ENCODE peak calls at places on chromosomes 11 and 22, in ten cellular contexts. I is tibial nerve; M is HCT116; P is activated CD8-positive, alpha-beta T cell treated with anti-CD3 and anti-CD28 coated beads for 36 hours; D is HFF-Myc; C is DND-41; H is psoas muscle; A is mesothelial cell of epicardium; Y is activated B cell treated with CpG ODN at 0.5 μM for 24 hours; U is endodermal cell. W is an unnamed sample.

GRCh38 chr11:13038366-13038765 is 29.2 kb downstream of the RASSF10 start:
- DNase-seq in I (no peak), M (no peak), P (no peak), D (no peak), C (no peak), H (no peak), A (no peak), Y (no peak), U (no peak), W (no peak)

GRCh38 chr11:115330693-115331482 is 173.3 kb downstream of the CADM1 start:
- DNase-seq in I (no peak), M (no peak), P (no peak), D (no peak), C (no peak), H (no peak), A (no peak), Y (no peak), U (no peak), W (no peak)

GRCh38 chr22:26888887-26889286 is 231.5 kb downstream of the MIAT start:
- DNase-seq in I (no peak), M (no peak), P (no peak), D (no peak), C (no peak), H (no peak), A (no peak), Y (no peak), U (no peak), W (no peak)

GRCh38 chr11:44729065-44729464 is 2.3 kb downstream of the TSPAN18 start:
- DNase-seq in I (no peak), M (no peak), P (no peak), D (no peak), C (no peak), H (no peak), A (no peak), Y (no peak), U (peak), W (no peak)

GRCh38 chr11:33957304-33957917 is 65.5 kb upstream of the LMO2 start:
- DNase-seq in I (no peak), M (no peak), P (no peak), D (no peak), C (no peak), H (no peak), A (no peak), Y (no peak), U (no peak), W (no peak)

GRCh38 chr11:70733327-70734325 is 335.3 kb downstream of the CTTN start:
- DNase-seq in I (no peak), M (no peak), P (no peak), D (no peak), C (no peak), H (peak), A (no peak), Y (no peak), U (no peak), W (no peak)

GRCh38 chr11:8067929-8068575 is 13.0 kb upstream of the TUB start:
- DNase-seq in I (no peak), M (no peak), P (no peak), D (no peak), C (no peak), H (no peak), A (no peak), Y (no peak), U (peak), W (no peak)

GRCh38 chr11:34395916-34396555 is 38.2 kb upstream of the ABTB2 start:
- DNase-seq in I (no peak), M (no peak), P (no peak), D (peak), C (no peak), H (no peak), A (no peak), Y (no peak), U (no peak), W (no peak)

DNA sequence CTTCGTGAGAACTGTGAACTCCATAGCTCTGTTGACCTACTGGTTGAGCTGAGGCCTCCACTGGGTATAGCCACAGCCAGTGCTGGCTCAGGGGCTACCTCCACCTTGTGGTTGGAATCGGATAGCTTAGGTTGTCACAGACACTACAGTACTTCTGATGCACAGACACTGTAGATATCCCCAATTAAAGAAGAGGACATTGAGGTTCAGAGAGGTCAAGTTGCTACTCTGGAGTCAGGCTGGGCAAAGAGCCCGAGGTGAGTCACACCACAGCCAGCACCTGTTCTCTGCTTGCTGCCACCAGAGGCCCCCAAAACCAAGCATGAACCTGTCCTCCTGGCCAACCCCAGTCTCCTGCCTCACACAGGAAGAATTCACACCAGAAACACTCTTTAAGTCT is 5.4 kb downstream of the UFD1 start:
- DNase-seq in I (no peak), M (no peak), P (no peak), D (no peak), C (no peak), H (peak), A (no peak), Y (no peak), U (no peak), W (no peak)
- TF ChIP-seq CTCF in I (no peak), M (no peak), P (no peak), D (no peak), C (no peak), H (peak), A (no peak), Y (no peak), U (peak), W (peak)

GRCh38 chr22:46366801-46367706 is 31.5 kb downstream of the TRMU start:
- DNase-seq in I (no peak), M (no peak), P (peak), D (no peak), C (peak), H (peak), A (no peak), Y (no peak), U (no peak), W (no peak)
- TF ChIP-seq CTCF in I (no peak), M (no peak), P (no peak), D (no peak), C (no peak), H (no peak), A (no peak), Y (no peak), U (no peak), W (no peak)

GRCh38 chr11:131916633-131917032 is 546.2 kb downstream of the NTM start:
- DNase-seq in I (no peak), M (no peak), P (no peak), D (peak), C (no peak), H (no peak), A (no peak), Y (no peak), U (no peak), W (no peak)

GRCh38 chr11:131912127-131912526 is 541.7 kb downstream of the NTM start:
- DNase-seq in I (no peak), M (no peak), P (no peak), D (no peak), C (no peak), H (no peak), A (no peak), Y (no peak), U (no peak), W (no peak)

GRCh38 chr11:131914299-131914902 is 544.0 kb downstream of the NTM start:
- DNase-seq in I (no peak), M (no peak), P (no peak), D (no peak), C (no peak), H (no peak), A (no peak), Y (no peak), U (no peak), W (no peak)

GRCh38 chr11:131910491-131911387 is 540.3 kb downstream of the NTM start:
- DNase-seq in I (no peak), M (no peak), P (no peak), D (no peak), C (no peak), H (no peak), A (no peak), Y (no peak), U (peak), W (peak)

DNA sequence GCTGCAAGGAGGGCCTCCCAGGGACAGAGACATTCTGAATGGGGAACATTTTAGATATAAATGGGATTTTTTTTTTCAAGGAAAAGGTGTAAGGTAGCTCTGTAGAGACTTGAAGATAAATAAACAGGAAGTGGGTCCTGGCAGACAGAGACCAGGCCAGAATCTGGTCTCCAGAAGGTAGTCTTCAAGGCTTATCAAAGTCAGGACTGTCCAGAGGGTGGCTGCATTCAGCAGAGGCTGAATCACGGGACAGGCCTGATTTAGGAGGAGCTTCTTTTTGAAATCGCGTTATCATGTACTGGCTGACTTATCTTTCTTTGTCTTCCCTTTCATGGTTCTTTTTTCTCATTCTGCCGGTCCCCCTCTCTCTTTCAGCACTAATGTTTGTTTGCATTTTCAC is 542.9 kb downstream of the NTM start:
- DNase-seq in I (no peak), M (no peak), P (no peak), D (no peak), C (no peak), H (no peak), A (no peak), Y (no peak), U (no peak), W (no peak)
- TF ChIP-seq CTCF in I (no peak), M (no peak), P (no peak), D (no peak), C (no peak), H (no peak), A (no peak), Y (no peak), U (no peak), W (no peak)

GRCh38 chr11:64713031-64713780 is 9.8 kb downstream of the NRXN2 start:
- DNase-seq in I (no peak), M (no peak), P (no peak), D (no peak), C (no peak), H (no peak), A (peak), Y (no peak), U (peak), W (no peak)
- TF ChIP-seq CTCF in I (no peak), M (no peak), P (no peak), D (no peak), C (no peak), H (no peak), A (no peak), Y (no peak), U (no peak), W (no peak)

DNA sequence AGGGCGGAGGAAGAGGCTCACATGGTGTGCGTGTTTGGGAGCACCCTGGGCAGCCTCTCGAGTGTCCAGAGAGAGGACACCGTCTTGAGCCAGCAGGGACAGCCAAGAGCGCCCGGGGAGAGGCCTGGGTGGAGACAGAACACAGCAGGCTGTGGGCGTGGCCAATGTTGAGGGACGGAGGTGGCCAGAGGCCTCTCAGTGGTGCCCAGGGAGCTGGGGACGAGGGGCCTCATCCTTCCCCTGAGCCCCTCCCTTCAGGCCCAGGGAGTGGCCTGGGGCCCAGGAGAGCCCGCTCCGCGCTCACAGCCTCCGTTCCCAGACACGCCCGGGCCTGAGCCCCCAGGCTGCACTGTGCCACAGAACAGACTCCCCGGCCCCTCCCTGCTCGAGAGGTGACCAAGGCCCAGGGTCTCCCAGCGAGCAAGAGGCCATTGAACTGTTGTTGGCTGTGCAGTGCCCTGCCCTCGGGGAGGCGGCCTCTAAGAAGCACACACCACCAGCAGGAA is 48.4 kb downstream of the CDKN1C start:
- DNase-seq in I (peak), M (peak), P (no peak), D (no peak), C (no peak), H (peak), A (peak), Y (no peak), U (peak), W (peak)
- TF ChIP-seq CTCF in I (peak), M (no peak), P (no peak), D (no peak), C (no peak), H (peak), A (no peak), Y (no peak), U (peak), W (peak)

DNA sequence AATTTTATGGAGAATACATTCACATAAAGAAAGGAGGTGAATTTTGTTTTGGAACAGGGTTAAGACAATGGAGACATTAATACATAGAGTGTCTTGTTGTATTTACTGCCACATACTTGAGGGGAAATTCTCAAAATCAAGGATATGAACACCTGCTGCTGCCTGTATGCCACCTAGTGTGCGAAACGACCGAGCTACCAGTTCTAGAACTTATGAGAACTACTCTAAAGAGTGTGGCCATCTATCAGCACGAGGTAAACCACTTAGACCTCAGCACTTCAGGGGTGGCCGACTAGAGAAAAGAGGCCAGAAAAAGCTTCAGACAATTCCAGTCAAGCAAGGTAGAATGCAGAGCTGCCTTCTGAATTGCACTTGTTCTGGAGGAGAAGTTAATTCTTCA is 1.5 kb upstream of the AGBL2 start:
- DNase-seq in I (no peak), M (no peak), P (peak), D (no peak), C (no peak), H (no peak), A (no peak), Y (no peak), U (no peak), W (no peak)
- TF ChIP-seq CTCF in I (no peak), M (no peak), P (no peak), D (no peak), C (peak), H (no peak), A (no peak), Y (no peak), U (no peak), W (no peak)